ENCODE peak calls at places on chromosomes 4 and X, in four cellular contexts. G is ascending aorta, P is cardiac fibroblast, N is D341Med. C is an unnamed sample.

GRCh38 chr4:101604976-101605375 is 185.6 kb upstream of the BANK1 start:
- DNase-seq in G (no peak), P (no peak), N (no peak), C (no peak)

GRCh38 chr4:153773236-153773690 is 13.4 kb upstream of the RNF175 start:
- DNase-seq in G (no peak), P (no peak), N (no peak), C (no peak)

GRCh38 chr4:71814433-71814832 is 30.6 kb upstream of the GC start:
- DNase-seq in G (no peak), P (no peak), N (no peak), C (no peak)

GRCh38 chrX:50643525-50644137 is 170.4 kb downstream of the SHROOM4 start:
- DNase-seq in G (no peak), P (no peak), N (no peak), C (no peak)

GRCh38 chr4:81724925-81725329 is 253.2 kb upstream of the RASGEF1B start:
- DNase-seq in G (peak), P (no peak), N (no peak), C (peak)

GRCh38 chr4:183875251-183875825 is 29.8 kb upstream of the STOX2 start:
- DNase-seq in G (no peak), P (no peak), N (no peak), C (no peak)

GRCh38 chrX:1316527-1316926 is 20.1 kb upstream of the IL3RA start:
- DNase-seq in G (peak), P (no peak), N (no peak), C (peak)

GRCh38 chr4:157514711-157515110 is 294.2 kb downstream of the GRIA2 start:
- DNase-seq in G (no peak), P (no peak), N (peak), C (no peak)

GRCh38 chr4:3683077-3683743 is 83.0 kb upstream of the ADRA2C start:
- DNase-seq in G (no peak), P (no peak), N (no peak), C (peak)

GRCh38 chr4:72951628-72952027 is 117.9 kb downstream of the COX18 start:
- DNase-seq in G (no peak), P (peak), N (no peak), C (no peak)